ENCODE peak calls at places on chromosome 5, in four cellular contexts. One of them, this sample, is unnamed.

GRCh38 chr5:151155149-151155776 is 2.3 kb downstream of the ANXA6 start:
- DNase-seq in A549: no peak
- DNase-seq in SK-N-SH: no peak
- DNase-seq in K562: no peak
- DNase-seq in this sample: peak

GRCh38 chr5:58890265-58890664 is 307.4 kb downstream of the RAB3C start:
- DNase-seq in A549: peak
- DNase-seq in SK-N-SH: no peak
- DNase-seq in K562: no peak
- DNase-seq in this sample: no peak

GRCh38 chr5:25362799-25363198 is 718.0 kb upstream of the CDH10 start:
- DNase-seq in A549: peak
- DNase-seq in SK-N-SH: no peak
- DNase-seq in K562: no peak
- DNase-seq in this sample: no peak

GRCh38 chr5:172612771-172613170 is 28.3 kb upstream of the NEURL1B start:
- DNase-seq in A549: no peak
- DNase-seq in SK-N-SH: no peak
- DNase-seq in K562: no peak
- DNase-seq in this sample: no peak

GRCh38 chr5:83294246-83294645 is 177.3 kb upstream of the VCAN start:
- DNase-seq in A549: no peak
- DNase-seq in SK-N-SH: no peak
- DNase-seq in K562: no peak
- DNase-seq in this sample: no peak

GRCh38 chr5:136164226-136164625 is 28.7 kb downstream of the SMIM32 start:
- DNase-seq in A549: no peak
- DNase-seq in SK-N-SH: no peak
- DNase-seq in K562: no peak
- DNase-seq in this sample: no peak

GRCh38 chr5:30505014-30505886 is 688.2 kb upstream of the CDH6 start:
- DNase-seq in A549: peak
- DNase-seq in SK-N-SH: no peak
- DNase-seq in K562: no peak
- DNase-seq in this sample: peak

GRCh38 chr5:134138416-134139376 is 24.2 kb downstream of the TCF7 start:
- DNase-seq in A549: no peak
- DNase-seq in SK-N-SH: no peak
- DNase-seq in K562: no peak
- DNase-seq in this sample: peak

GRCh38 chr5:1228121-1228520 is 2.9 kb downstream of the SLC6A18 start:
- DNase-seq in A549: no peak
- DNase-seq in SK-N-SH: no peak
- DNase-seq in K562: no peak
- DNase-seq in this sample: no peak

GRCh38 chr5:139690385-139691274 is 42.5 kb downstream of the CXXC5 start:
- DNase-seq in A549: no peak
- DNase-seq in SK-N-SH: peak
- DNase-seq in K562: peak
- DNase-seq in this sample: peak

GRCh38 chr5:139789845-139790189 is 5.8 kb upstream of the PSD2 start:
- DNase-seq in A549: no peak
- DNase-seq in SK-N-SH: no peak
- DNase-seq in K562: no peak
- DNase-seq in this sample: no peak

GRCh38 chr5:153753645-153754432 is 263.4 kb downstream of the GRIA1 start:
- DNase-seq in A549: no peak
- DNase-seq in SK-N-SH: no peak
- DNase-seq in K562: no peak
- DNase-seq in this sample: no peak

GRCh38 chr5:137310051-137310730 is 188.9 kb downstream of the SPOCK1 start:
- DNase-seq in A549: peak
- DNase-seq in SK-N-SH: no peak
- DNase-seq in K562: no peak
- DNase-seq in this sample: peak

GRCh38 chr5:123091258-123091987 is 2.4 kb downstream of the PRDM6 start:
- DNase-seq in A549: no peak
- DNase-seq in SK-N-SH: no peak
- DNase-seq in K562: no peak
- DNase-seq in this sample: peak

GRCh38 chr5:139667730-139668063 is 19.5 kb downstream of the CXXC5 start:
- DNase-seq in A549: no peak
- DNase-seq in SK-N-SH: peak
- DNase-seq in K562: no peak
- DNase-seq in this sample: peak

GRCh38 chr5:55749387-55749786 is 11.5 kb downstream of the DDX4 start:
- DNase-seq in A549: no peak
- DNase-seq in SK-N-SH: no peak
- DNase-seq in K562: no peak
- DNase-seq in this sample: no peak

GRCh38 chr5:176736271-176736965 is 73.9 kb upstream of the UNC5A start:
- DNase-seq in A549: no peak
- DNase-seq in SK-N-SH: peak
- DNase-seq in K562: no peak
- DNase-seq in this sample: no peak

GRCh38 chr5:92890841-92891244 is 690.2 kb downstream of the NR2F1-AS1 start:
- DNase-seq in A549: no peak
- DNase-seq in SK-N-SH: no peak
- DNase-seq in K562: no peak
- DNase-seq in this sample: peak

GRCh38 chr5:67453526-67453925 is 256.9 kb upstream of the CD180 start:
- DNase-seq in A549: no peak
- DNase-seq in SK-N-SH: no peak
- DNase-seq in K562: no peak
- DNase-seq in this sample: no peak

GRCh38 chr5:180135967-180136641 is 64.5 kb upstream of the RNF130 start:
- DNase-seq in A549: no peak
- DNase-seq in SK-N-SH: no peak
- DNase-seq in K562: no peak
- DNase-seq in this sample: no peak

GRCh38 chr5:180136661-180137381 is 65.3 kb upstream of the RNF130 start:
- DNase-seq in A549: no peak
- DNase-seq in SK-N-SH: no peak
- DNase-seq in K562: peak
- DNase-seq in this sample: no peak

GRCh38 chr5:180138976-180139730 is 67.6 kb upstream of the RNF130 start:
- DNase-seq in A549: no peak
- DNase-seq in SK-N-SH: no peak
- DNase-seq in K562: no peak
- DNase-seq in this sample: no peak

GRCh38 chr5:180138214-180138975 is 66.8 kb upstream of the RNF130 start:
- DNase-seq in A549: no peak
- DNase-seq in SK-N-SH: no peak
- DNase-seq in K562: no peak
- DNase-seq in this sample: no peak

DNA sequence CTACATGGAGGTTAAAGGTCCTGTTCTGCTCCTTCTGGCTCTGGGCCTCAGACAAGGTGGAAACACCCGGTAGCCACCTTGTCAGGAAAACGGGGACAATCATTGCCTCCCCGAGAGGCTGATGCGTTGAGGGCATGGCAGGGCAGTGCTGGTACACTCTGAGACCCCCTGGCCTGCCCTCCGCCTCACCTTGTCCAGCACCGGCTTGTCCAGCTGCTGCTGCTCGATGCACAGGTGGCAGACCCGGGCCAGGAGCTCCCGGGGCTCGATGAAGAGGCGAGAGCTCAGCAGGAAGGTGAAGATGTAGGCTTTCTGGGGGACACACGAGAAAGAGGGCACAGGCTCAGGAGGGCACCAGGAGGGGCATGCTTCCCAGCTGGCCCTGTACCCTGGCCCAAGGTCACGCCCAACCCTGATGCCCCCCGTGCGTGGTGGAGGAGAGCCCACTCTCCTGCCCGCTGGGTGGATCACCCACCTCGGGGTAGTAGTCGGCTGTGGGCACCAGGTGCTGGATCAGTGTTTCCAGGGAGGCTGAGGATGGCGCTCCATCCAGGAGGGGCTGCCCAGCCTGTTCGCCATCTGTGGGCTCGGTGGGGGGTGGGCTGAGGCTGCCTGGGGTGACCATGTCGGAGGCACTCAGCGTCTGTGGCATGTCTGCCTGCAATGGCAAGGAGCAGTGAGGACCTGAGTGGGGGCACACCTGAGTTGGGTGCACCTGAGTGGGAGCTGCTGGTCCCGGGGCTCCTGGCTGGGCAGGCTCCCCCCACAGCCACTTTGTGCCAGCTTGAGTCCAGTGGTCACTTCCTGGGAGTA is 66.0 kb upstream of the RNF130 start:
- DNase-seq in A549: no peak
- DNase-seq in SK-N-SH: no peak
- DNase-seq in K562: no peak
- DNase-seq in this sample: no peak
- TF ChIP-seq SMC3 in A549: no peak
- TF ChIP-seq SMC3 in SK-N-SH: no peak
- TF ChIP-seq SMC3 in K562: no peak
- TF ChIP-seq SMC3 in this sample: no peak

DNA sequence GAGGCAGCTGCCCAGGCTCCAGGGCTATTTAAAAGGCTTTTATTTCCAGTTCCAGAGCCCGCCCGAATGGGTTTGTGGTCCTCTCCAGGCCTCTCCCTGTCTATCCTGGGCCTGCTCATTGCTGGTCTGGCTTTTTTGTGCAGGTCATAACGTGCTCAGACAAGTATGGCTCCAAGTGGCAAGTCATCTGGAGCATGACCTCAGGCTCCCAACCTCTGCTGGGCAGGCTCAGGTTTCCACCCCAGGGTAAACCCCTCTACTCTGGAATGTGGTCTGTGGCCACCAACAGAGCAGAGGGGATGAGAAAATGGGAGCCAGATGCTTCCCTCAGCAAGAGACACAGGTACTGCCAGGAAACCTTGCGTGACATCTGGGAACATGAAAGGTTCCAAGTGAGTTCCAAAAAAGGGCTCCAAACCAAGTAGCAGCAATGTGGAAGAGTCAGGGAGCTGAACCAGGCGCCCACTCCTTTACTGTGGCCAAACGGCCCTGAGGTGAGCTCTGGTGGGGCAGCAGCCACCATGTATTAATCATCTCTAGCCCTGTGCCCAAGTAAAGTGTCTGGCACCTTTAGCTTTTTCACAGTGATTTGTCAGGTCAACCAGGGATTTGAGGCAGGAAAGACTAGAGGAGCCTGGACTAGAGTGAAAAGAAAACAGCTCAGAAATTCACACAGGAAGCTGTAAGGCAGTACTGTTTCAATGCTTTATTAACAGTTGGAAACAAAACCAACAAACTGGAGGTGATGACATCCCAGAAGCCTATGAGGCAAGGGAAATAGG is 25.6 kb downstream of the PCDHGC5 start:
- DNase-seq in A549: no peak
- DNase-seq in SK-N-SH: no peak
- DNase-seq in K562: no peak
- DNase-seq in this sample: peak
- TF ChIP-seq SMC3 in A549: no peak
- TF ChIP-seq SMC3 in SK-N-SH: no peak
- TF ChIP-seq SMC3 in K562: no peak
- TF ChIP-seq SMC3 in this sample: no peak

GRCh38 chr5:142397178-142397577 is 72.4 kb upstream of the SPRY4 start:
- DNase-seq in A549: no peak
- DNase-seq in SK-N-SH: no peak
- DNase-seq in K562: no peak
- DNase-seq in this sample: no peak

GRCh38 chr5:142395334-142395733 is 70.5 kb upstream of the SPRY4 start:
- DNase-seq in A549: no peak
- DNase-seq in SK-N-SH: no peak
- DNase-seq in K562: no peak
- DNase-seq in this sample: no peak

GRCh38 chr5:142398719-142399034 is 73.9 kb upstream of the SPRY4 start:
- DNase-seq in A549: no peak
- DNase-seq in SK-N-SH: no peak
- DNase-seq in K562: no peak
- DNase-seq in this sample: no peak

GRCh38 chr5:142399899-142400298 is 75.1 kb upstream of the SPRY4 start:
- DNase-seq in A549: no peak
- DNase-seq in SK-N-SH: no peak
- DNase-seq in K562: no peak
- DNase-seq in this sample: no peak

GRCh38 chr5:142396436-142396835 is 71.6 kb upstream of the SPRY4 start:
- DNase-seq in A549: no peak
- DNase-seq in SK-N-SH: no peak
- DNase-seq in K562: no peak
- DNase-seq in this sample: no peak
- TF ChIP-seq SMC3 in A549: no peak
- TF ChIP-seq SMC3 in SK-N-SH: no peak
- TF ChIP-seq SMC3 in K562: no peak
- TF ChIP-seq SMC3 in this sample: no peak

DNA sequence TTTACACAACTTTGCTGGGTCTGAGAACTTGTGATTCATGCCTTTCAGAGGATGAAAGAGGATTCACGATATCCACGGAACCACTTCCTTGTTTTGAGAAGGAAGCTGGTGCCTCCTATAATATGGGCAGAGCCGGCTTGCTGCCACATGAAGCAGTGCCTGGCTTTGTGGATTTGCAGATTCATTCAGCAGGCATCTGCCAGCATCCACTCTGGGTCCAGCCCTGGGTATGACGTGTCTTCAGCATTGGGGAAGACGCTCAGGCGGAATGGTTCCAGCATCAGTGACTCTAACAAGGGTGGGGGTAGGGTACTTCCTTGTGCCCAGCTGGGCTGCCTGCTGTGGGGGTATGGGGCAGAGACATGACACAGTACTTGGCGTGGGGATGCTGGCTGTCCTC is 106.8 kb upstream of the PITX1 start:
- DNase-seq in A549: peak
- DNase-seq in SK-N-SH: no peak
- DNase-seq in K562: no peak
- DNase-seq in this sample: peak
- TF ChIP-seq SMC3 in A549: no peak
- TF ChIP-seq SMC3 in SK-N-SH: no peak
- TF ChIP-seq SMC3 in K562: no peak
- TF ChIP-seq SMC3 in this sample: no peak

GRCh38 chr5:62111428-62111827 is 194.6 kb upstream of the KIF2A start:
- DNase-seq in A549: no peak
- DNase-seq in SK-N-SH: no peak
- DNase-seq in K562: no peak
- DNase-seq in this sample: no peak

GRCh38 chr5:62112689-62113220 is 193.3 kb upstream of the KIF2A start:
- DNase-seq in A549: no peak
- DNase-seq in SK-N-SH: no peak
- DNase-seq in K562: no peak
- DNase-seq in this sample: no peak

GRCh38 chr5:62115009-62115408 is 191.0 kb upstream of the KIF2A start:
- DNase-seq in A549: no peak
- DNase-seq in SK-N-SH: no peak
- DNase-seq in K562: no peak
- DNase-seq in this sample: no peak
- TF ChIP-seq SMC3 in A549: no peak
- TF ChIP-seq SMC3 in SK-N-SH: no peak
- TF ChIP-seq SMC3 in K562: no peak
- TF ChIP-seq SMC3 in this sample: no peak

DNA sequence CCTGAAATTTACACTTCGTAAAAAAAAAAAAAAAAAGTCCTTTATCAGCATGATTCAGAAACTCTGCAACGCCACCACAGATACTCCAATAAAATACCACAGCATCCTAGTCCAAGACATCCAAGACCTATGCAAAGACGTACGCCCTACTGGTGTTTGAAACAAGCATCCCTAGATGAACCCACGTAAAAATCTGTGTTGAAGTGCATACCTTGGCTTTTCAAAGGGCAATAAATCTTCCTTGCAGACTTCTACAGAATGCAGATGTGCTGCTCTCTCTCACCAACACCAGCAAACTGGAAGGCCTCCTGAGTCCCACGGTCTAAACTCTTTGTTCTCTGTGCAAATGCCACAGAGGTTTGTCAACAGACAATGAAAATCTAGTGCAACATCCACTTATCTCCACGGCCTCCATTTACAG is 38.8 kb downstream of the MYO10 start:
- DNase-seq in A549: peak
- DNase-seq in SK-N-SH: no peak
- DNase-seq in K562: no peak
- DNase-seq in this sample: peak
- TF ChIP-seq SMC3 in A549: peak
- TF ChIP-seq SMC3 in SK-N-SH: no peak
- TF ChIP-seq SMC3 in K562: no peak
- TF ChIP-seq SMC3 in this sample: no peak

This sample was measured in IMR-90.